ENCODE peak calls at places on chromosomes 13 and 19, in nine cellular contexts. One of them, this sample, is unnamed.

GRCh38 chr13:99743079-99743478 is 228.5 kb downstream of the ZIC5 start:
- DNase-seq in WTC11: no peak
- DNase-seq in BE2C: no peak
- DNase-seq in neural crest cell: no peak
- DNase-seq in IMR-90: no peak
- DNase-seq in PC-3: no peak
- DNase-seq in H9: no peak
- DNase-seq in left ventricle myocardium inferior: no peak
- DNase-seq in cardiac fibroblast: no peak
- DNase-seq in this sample: no peak

GRCh38 chr19:52823676-52824075 is 2.2 kb upstream of the ZNF28 start:
- DNase-seq in WTC11: no peak
- DNase-seq in BE2C: no peak
- DNase-seq in neural crest cell: no peak
- DNase-seq in IMR-90: no peak
- DNase-seq in PC-3: no peak
- DNase-seq in H9: no peak
- DNase-seq in left ventricle myocardium inferior: no peak
- DNase-seq in cardiac fibroblast: no peak
- DNase-seq in this sample: no peak

GRCh38 chr13:48505597-48506091 is 27.2 kb downstream of the RCBTB2 start:
- DNase-seq in WTC11: no peak
- DNase-seq in BE2C: no peak
- DNase-seq in neural crest cell: no peak
- DNase-seq in IMR-90: peak
- DNase-seq in PC-3: no peak
- DNase-seq in H9: no peak
- DNase-seq in left ventricle myocardium inferior: no peak
- DNase-seq in cardiac fibroblast: no peak
- DNase-seq in this sample: no peak

GRCh38 chr13:111460548-111461444 is 140.4 kb downstream of the TEX29 start:
- DNase-seq in WTC11: peak
- DNase-seq in BE2C: no peak
- DNase-seq in neural crest cell: peak
- DNase-seq in IMR-90: peak
- DNase-seq in PC-3: peak
- DNase-seq in H9: peak
- DNase-seq in left ventricle myocardium inferior: no peak
- DNase-seq in cardiac fibroblast: peak
- DNase-seq in this sample: peak

GRCh38 chr19:42468273-42468796 is 25.6 kb upstream of the CXCL17 start:
- DNase-seq in WTC11: no peak
- DNase-seq in BE2C: no peak
- DNase-seq in neural crest cell: no peak
- DNase-seq in IMR-90: peak
- DNase-seq in PC-3: peak
- DNase-seq in H9: no peak
- DNase-seq in left ventricle myocardium inferior: no peak
- DNase-seq in cardiac fibroblast: peak
- DNase-seq in this sample: no peak

GRCh38 chr19:29683009-29683408 is 17.7 kb downstream of the PLEKHF1 start:
- DNase-seq in WTC11: no peak
- DNase-seq in BE2C: no peak
- DNase-seq in neural crest cell: no peak
- DNase-seq in IMR-90: no peak
- DNase-seq in PC-3: no peak
- DNase-seq in H9: no peak
- DNase-seq in left ventricle myocardium inferior: no peak
- DNase-seq in cardiac fibroblast: no peak
- DNase-seq in this sample: no peak

GRCh38 chr13:95627590-95627989 is 16.9 kb downstream of the DZIP1 start:
- DNase-seq in WTC11: no peak
- DNase-seq in BE2C: no peak
- DNase-seq in neural crest cell: no peak
- DNase-seq in IMR-90: peak
- DNase-seq in PC-3: no peak
- DNase-seq in H9: no peak
- DNase-seq in left ventricle myocardium inferior: no peak
- DNase-seq in cardiac fibroblast: no peak
- DNase-seq in this sample: no peak

GRCh38 chr19:4547303-4548237 is 7.7 kb upstream of the LRG1 start:
- DNase-seq in WTC11: peak
- DNase-seq in BE2C: peak
- DNase-seq in neural crest cell: no peak
- DNase-seq in IMR-90: no peak
- DNase-seq in PC-3: peak
- DNase-seq in H9: no peak
- DNase-seq in left ventricle myocardium inferior: no peak
- DNase-seq in cardiac fibroblast: peak
- DNase-seq in this sample: no peak

GRCh38 chr13:83722443-83722842 is 159.8 kb downstream of the SLITRK1 start:
- DNase-seq in WTC11: no peak
- DNase-seq in BE2C: no peak
- DNase-seq in neural crest cell: no peak
- DNase-seq in IMR-90: no peak
- DNase-seq in PC-3: no peak
- DNase-seq in H9: no peak
- DNase-seq in left ventricle myocardium inferior: no peak
- DNase-seq in cardiac fibroblast: no peak
- DNase-seq in this sample: no peak

GRCh38 chr19:49790866-49791265 is 22.2 kb downstream of the FUZ start:
- DNase-seq in WTC11: no peak
- DNase-seq in BE2C: no peak
- DNase-seq in neural crest cell: no peak
- DNase-seq in IMR-90: peak
- DNase-seq in PC-3: no peak
- DNase-seq in H9: no peak
- DNase-seq in left ventricle myocardium inferior: peak
- DNase-seq in cardiac fibroblast: peak
- DNase-seq in this sample: no peak

GRCh38 chr19:3375221-3376088 is 9.1 kb downstream of the NFIC start:
- DNase-seq in WTC11: no peak
- DNase-seq in BE2C: no peak
- DNase-seq in neural crest cell: no peak
- DNase-seq in IMR-90: peak
- DNase-seq in PC-3: no peak
- DNase-seq in H9: no peak
- DNase-seq in left ventricle myocardium inferior: peak
- DNase-seq in cardiac fibroblast: peak
- DNase-seq in this sample: no peak

GRCh38 chr19:929523-930258 is 3.9 kb downstream of the ARID3A start:
- DNase-seq in WTC11: no peak
- DNase-seq in BE2C: no peak
- DNase-seq in neural crest cell: no peak
- DNase-seq in IMR-90: no peak
- DNase-seq in PC-3: no peak
- DNase-seq in H9: no peak
- DNase-seq in left ventricle myocardium inferior: no peak
- DNase-seq in cardiac fibroblast: no peak
- DNase-seq in this sample: no peak

GRCh38 chr13:99500839-99501134 is 485 bp upstream of the TM9SF2 start:
- DNase-seq in WTC11: no peak
- DNase-seq in BE2C: no peak
- DNase-seq in neural crest cell: no peak
- DNase-seq in IMR-90: no peak
- DNase-seq in PC-3: no peak
- DNase-seq in H9: no peak
- DNase-seq in left ventricle myocardium inferior: no peak
- DNase-seq in cardiac fibroblast: no peak
- DNase-seq in this sample: no peak

GRCh38 chr19:14410054-14410774 is 8.9 kb downstream of the DDX39A start:
- DNase-seq in WTC11: no peak
- DNase-seq in BE2C: no peak
- DNase-seq in neural crest cell: no peak
- DNase-seq in IMR-90: no peak
- DNase-seq in PC-3: no peak
- DNase-seq in H9: no peak
- DNase-seq in left ventricle myocardium inferior: no peak
- DNase-seq in cardiac fibroblast: no peak
- DNase-seq in this sample: no peak

GRCh38 chr19:29084266-29084665 is 128.7 kb downstream of the UQCRFS1 start:
- DNase-seq in WTC11: peak
- DNase-seq in BE2C: no peak
- DNase-seq in neural crest cell: peak
- DNase-seq in IMR-90: no peak
- DNase-seq in PC-3: peak
- DNase-seq in H9: peak
- DNase-seq in left ventricle myocardium inferior: no peak
- DNase-seq in cardiac fibroblast: peak
- DNase-seq in this sample: peak

GRCh38 chr19:33450689-33451088 is 70.9 kb downstream of the PEPD start:
- DNase-seq in WTC11: no peak
- DNase-seq in BE2C: no peak
- DNase-seq in neural crest cell: no peak
- DNase-seq in IMR-90: no peak
- DNase-seq in PC-3: no peak
- DNase-seq in H9: no peak
- DNase-seq in left ventricle myocardium inferior: no peak
- DNase-seq in cardiac fibroblast: no peak
- DNase-seq in this sample: no peak

GRCh38 chr19:4233282-4233853 is 4.0 kb downstream of the EBI3 start:
- DNase-seq in WTC11: peak
- DNase-seq in BE2C: peak
- DNase-seq in neural crest cell: peak
- DNase-seq in IMR-90: peak
- DNase-seq in PC-3: peak
- DNase-seq in H9: peak
- DNase-seq in left ventricle myocardium inferior: peak
- DNase-seq in cardiac fibroblast: peak
- DNase-seq in this sample: peak

GRCh38 chr19:12766051-12766521 is 9.3 kb downstream of the HOOK2 start:
- DNase-seq in WTC11: peak
- DNase-seq in BE2C: peak
- DNase-seq in neural crest cell: peak
- DNase-seq in IMR-90: peak
- DNase-seq in PC-3: peak
- DNase-seq in H9: peak
- DNase-seq in left ventricle myocardium inferior: peak
- DNase-seq in cardiac fibroblast: peak
- DNase-seq in this sample: peak

GRCh38 chr19:17125052-17125727 is 49.6 kb downstream of the MYO9B start:
- DNase-seq in WTC11: no peak
- DNase-seq in BE2C: no peak
- DNase-seq in neural crest cell: no peak
- DNase-seq in IMR-90: peak
- DNase-seq in PC-3: no peak
- DNase-seq in H9: no peak
- DNase-seq in left ventricle myocardium inferior: no peak
- DNase-seq in cardiac fibroblast: peak
- DNase-seq in this sample: no peak

GRCh38 chr19:38543807-38544568 is 73.8 kb downstream of the MAP4K1 start:
- DNase-seq in WTC11: peak
- DNase-seq in BE2C: peak
- DNase-seq in neural crest cell: no peak
- DNase-seq in IMR-90: peak
- DNase-seq in PC-3: peak
- DNase-seq in H9: peak
- DNase-seq in left ventricle myocardium inferior: peak
- DNase-seq in cardiac fibroblast: peak
- DNase-seq in this sample: no peak
- TF ChIP-seq CTCF in WTC11: no peak
- TF ChIP-seq CTCF in BE2C: peak
- TF ChIP-seq CTCF in neural crest cell: peak
- TF ChIP-seq CTCF in IMR-90: no peak
- TF ChIP-seq CTCF in PC-3: peak
- TF ChIP-seq CTCF in H9: peak
- TF ChIP-seq CTCF in left ventricle myocardium inferior: peak
- TF ChIP-seq CTCF in cardiac fibroblast: no peak
- TF ChIP-seq CTCF in this sample: peak

GRCh38 chr19:48719263-48720171 is at the start of gene MAMSTR:
- DNase-seq in WTC11: no peak
- DNase-seq in BE2C: no peak
- DNase-seq in neural crest cell: no peak
- DNase-seq in IMR-90: no peak
- DNase-seq in PC-3: no peak
- DNase-seq in H9: peak
- DNase-seq in left ventricle myocardium inferior: no peak
- DNase-seq in cardiac fibroblast: no peak
- DNase-seq in this sample: no peak
- TF ChIP-seq CTCF in WTC11: no peak
- TF ChIP-seq CTCF in BE2C: no peak
- TF ChIP-seq CTCF in neural crest cell: no peak
- TF ChIP-seq CTCF in IMR-90: no peak
- TF ChIP-seq CTCF in PC-3: no peak
- TF ChIP-seq CTCF in H9: no peak
- TF ChIP-seq CTCF in left ventricle myocardium inferior: no peak
- TF ChIP-seq CTCF in cardiac fibroblast: no peak
- TF ChIP-seq CTCF in this sample: no peak

GRCh38 chr13:57557979-57558529 is 73.5 kb upstream of the PCDH17 start:
- DNase-seq in WTC11: no peak
- DNase-seq in BE2C: no peak
- DNase-seq in neural crest cell: no peak
- DNase-seq in IMR-90: no peak
- DNase-seq in PC-3: peak
- DNase-seq in H9: no peak
- DNase-seq in left ventricle myocardium inferior: no peak
- DNase-seq in cardiac fibroblast: no peak
- DNase-seq in this sample: no peak
- TF ChIP-seq CTCF in WTC11: peak
- TF ChIP-seq CTCF in BE2C: peak
- TF ChIP-seq CTCF in neural crest cell: peak
- TF ChIP-seq CTCF in IMR-90: no peak
- TF ChIP-seq CTCF in PC-3: peak
- TF ChIP-seq CTCF in H9: peak
- TF ChIP-seq CTCF in left ventricle myocardium inferior: no peak
- TF ChIP-seq CTCF in cardiac fibroblast: no peak
- TF ChIP-seq CTCF in this sample: peak

DNA sequence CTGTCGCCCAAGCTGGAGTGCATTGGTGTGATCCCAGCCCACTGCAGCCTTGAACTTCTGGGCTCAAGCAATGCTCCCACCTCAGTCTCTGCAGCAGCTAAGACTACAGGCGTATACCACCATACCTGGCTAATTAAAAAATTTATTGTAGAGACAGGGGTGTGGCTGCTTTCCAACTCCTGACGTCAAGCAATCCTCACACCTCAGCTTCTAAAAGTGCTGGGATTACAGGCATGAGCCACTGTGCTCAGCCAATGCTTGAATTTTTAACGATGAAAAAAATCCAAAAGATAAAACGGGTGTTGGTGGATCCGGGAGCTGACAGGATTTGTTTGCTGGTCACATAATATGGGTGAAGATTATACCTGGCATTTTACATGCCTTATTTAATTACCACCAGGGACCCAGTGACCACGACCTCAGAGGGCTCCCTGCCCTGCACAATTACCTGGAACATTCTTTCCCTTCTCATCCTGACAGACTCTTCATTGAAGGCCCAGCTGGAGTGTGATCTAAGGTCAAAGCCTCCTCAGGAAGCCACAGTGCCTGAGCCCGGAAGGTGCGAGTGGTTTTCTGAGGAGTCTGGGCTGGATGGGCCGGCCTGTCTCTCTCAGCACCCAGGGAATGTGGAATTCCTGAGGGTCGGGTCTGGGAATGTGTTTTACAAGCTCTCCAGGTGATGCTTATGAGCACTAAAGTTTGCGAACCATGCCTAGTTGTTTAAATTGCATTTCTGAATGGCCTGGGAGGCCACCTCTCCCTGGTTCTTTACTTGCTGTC is 193.3 kb downstream of the USP12 start:
- DNase-seq in WTC11: peak
- DNase-seq in BE2C: no peak
- DNase-seq in neural crest cell: no peak
- DNase-seq in IMR-90: no peak
- DNase-seq in PC-3: no peak
- DNase-seq in H9: peak
- DNase-seq in left ventricle myocardium inferior: no peak
- DNase-seq in cardiac fibroblast: no peak
- DNase-seq in this sample: peak
- TF ChIP-seq CTCF in WTC11: no peak
- TF ChIP-seq CTCF in BE2C: no peak
- TF ChIP-seq CTCF in neural crest cell: no peak
- TF ChIP-seq CTCF in IMR-90: no peak
- TF ChIP-seq CTCF in PC-3: no peak
- TF ChIP-seq CTCF in H9: no peak
- TF ChIP-seq CTCF in left ventricle myocardium inferior: no peak
- TF ChIP-seq CTCF in cardiac fibroblast: no peak
- TF ChIP-seq CTCF in this sample: no peak

This sample was measured in nephron progenitor cell.